ENCODE peak calls at places on chromosomes 5 and 9, in four cellular contexts. One of them, this sample, is unnamed.

GRCh38 chr5:1522601-1523479 is 920 bp downstream of the LPCAT1 start:
- DNase-seq in stimulated activated CD8-positive, alpha-beta memory T cell treated with anti-CD3 and anti-CD28 coated beads, Interleukin-4, amount 100 ng/mL, for 4 hours: no peak
- DNase-seq in ecto neural progenitor cell: peak
- DNase-seq in GM04504: no peak
- DNase-seq in this sample: peak

GRCh38 chr5:127934791-127935256 is 148.7 kb upstream of the SLC12A2 start:
- DNase-seq in stimulated activated CD8-positive, alpha-beta memory T cell treated with anti-CD3 and anti-CD28 coated beads, Interleukin-4, amount 100 ng/mL, for 4 hours: no peak
- DNase-seq in GM04504: no peak
- DNase-seq in ecto neural progenitor cell: no peak
- DNase-seq in this sample: no peak

GRCh38 chr9:88746029-88746743 is 211.2 kb downstream of the NXNL2 start:
- DNase-seq in stimulated activated CD8-positive, alpha-beta memory T cell treated with anti-CD3 and anti-CD28 coated beads, Interleukin-4, amount 100 ng/mL, for 4 hours: no peak
- DNase-seq in GM04504: peak
- DNase-seq in ecto neural progenitor cell: no peak
- DNase-seq in this sample: no peak

GRCh38 chr9:125532412-125532811 is 174.6 kb downstream of the MAPKAP1 start:
- DNase-seq in ecto neural progenitor cell: no peak
- DNase-seq in GM04504: no peak
- DNase-seq in stimulated activated CD8-positive, alpha-beta memory T cell treated with anti-CD3 and anti-CD28 coated beads, Interleukin-4, amount 100 ng/mL, for 4 hours: no peak
- DNase-seq in this sample: no peak

GRCh38 chr5:136332213-136332612 is 33.1 kb downstream of the TRPC7 start:
- DNase-seq in GM04504: no peak
- DNase-seq in stimulated activated CD8-positive, alpha-beta memory T cell treated with anti-CD3 and anti-CD28 coated beads, Interleukin-4, amount 100 ng/mL, for 4 hours: no peak
- DNase-seq in ecto neural progenitor cell: no peak
- DNase-seq in this sample: no peak

GRCh38 chr5:123512631-123513461 is 869 bp downstream of the CSNK1G3 start:
- DNase-seq in stimulated activated CD8-positive, alpha-beta memory T cell treated with anti-CD3 and anti-CD28 coated beads, Interleukin-4, amount 100 ng/mL, for 4 hours: no peak
- DNase-seq in ecto neural progenitor cell: peak
- DNase-seq in GM04504: no peak
- DNase-seq in this sample: peak

GRCh38 chr5:118519466-118519865 is 468.9 kb downstream of the DTWD2 start:
- DNase-seq in GM04504: no peak
- DNase-seq in stimulated activated CD8-positive, alpha-beta memory T cell treated with anti-CD3 and anti-CD28 coated beads, Interleukin-4, amount 100 ng/mL, for 4 hours: no peak
- DNase-seq in ecto neural progenitor cell: no peak
- DNase-seq in this sample: no peak

GRCh38 chr9:2874001-2874750 is 30.3 kb upstream of the PUM3 start:
- DNase-seq in GM04504: no peak
- DNase-seq in ecto neural progenitor cell: no peak
- DNase-seq in stimulated activated CD8-positive, alpha-beta memory T cell treated with anti-CD3 and anti-CD28 coated beads, Interleukin-4, amount 100 ng/mL, for 4 hours: no peak
- DNase-seq in this sample: no peak

GRCh38 chr9:89564257-89564878 is 40.4 kb upstream of the GADD45G start:
- DNase-seq in GM04504: no peak
- DNase-seq in stimulated activated CD8-positive, alpha-beta memory T cell treated with anti-CD3 and anti-CD28 coated beads, Interleukin-4, amount 100 ng/mL, for 4 hours: no peak
- DNase-seq in ecto neural progenitor cell: peak
- DNase-seq in this sample: no peak

GRCh38 chr5:116939641-116940040 is 365.0 kb upstream of the SEMA6A start:
- DNase-seq in stimulated activated CD8-positive, alpha-beta memory T cell treated with anti-CD3 and anti-CD28 coated beads, Interleukin-4, amount 100 ng/mL, for 4 hours: no peak
- DNase-seq in ecto neural progenitor cell: no peak
- DNase-seq in GM04504: no peak
- DNase-seq in this sample: no peak

GRCh38 chr9:96122756-96123155 is 179.2 kb downstream of the HSD17B3 start:
- DNase-seq in ecto neural progenitor cell: peak
- DNase-seq in stimulated activated CD8-positive, alpha-beta memory T cell treated with anti-CD3 and anti-CD28 coated beads, Interleukin-4, amount 100 ng/mL, for 4 hours: no peak
- DNase-seq in GM04504: no peak
- DNase-seq in this sample: no peak

GRCh38 chr5:111099058-111099778 is 7.1 kb downstream of the WDR36 start:
- DNase-seq in ecto neural progenitor cell: no peak
- DNase-seq in GM04504: no peak
- DNase-seq in stimulated activated CD8-positive, alpha-beta memory T cell treated with anti-CD3 and anti-CD28 coated beads, Interleukin-4, amount 100 ng/mL, for 4 hours: no peak
- DNase-seq in this sample: no peak

GRCh38 chr9:79895232-79895631 is 323.5 kb downstream of the TLE4 start:
- DNase-seq in GM04504: no peak
- DNase-seq in stimulated activated CD8-positive, alpha-beta memory T cell treated with anti-CD3 and anti-CD28 coated beads, Interleukin-4, amount 100 ng/mL, for 4 hours: no peak
- DNase-seq in ecto neural progenitor cell: no peak
- DNase-seq in this sample: no peak

GRCh38 chr5:67723873-67724272 is 491.7 kb upstream of the PIK3R1 start:
- DNase-seq in stimulated activated CD8-positive, alpha-beta memory T cell treated with anti-CD3 and anti-CD28 coated beads, Interleukin-4, amount 100 ng/mL, for 4 hours: no peak
- DNase-seq in ecto neural progenitor cell: no peak
- DNase-seq in GM04504: no peak
- DNase-seq in this sample: no peak

GRCh38 chr5:168270446-168270845 is 21.0 kb upstream of the WWC1 start:
- DNase-seq in ecto neural progenitor cell: no peak
- DNase-seq in stimulated activated CD8-positive, alpha-beta memory T cell treated with anti-CD3 and anti-CD28 coated beads, Interleukin-4, amount 100 ng/mL, for 4 hours: no peak
- DNase-seq in GM04504: no peak
- DNase-seq in this sample: no peak

GRCh38 chr9:129328357-129329103 is 150.5 kb upstream of the IER5L start:
- DNase-seq in stimulated activated CD8-positive, alpha-beta memory T cell treated with anti-CD3 and anti-CD28 coated beads, Interleukin-4, amount 100 ng/mL, for 4 hours: no peak
- DNase-seq in ecto neural progenitor cell: no peak
- DNase-seq in GM04504: no peak
- DNase-seq in this sample: peak

GRCh38 chr5:150263339-150263738 is 26.2 kb downstream of the CAMK2A start:
- DNase-seq in ecto neural progenitor cell: no peak
- DNase-seq in stimulated activated CD8-positive, alpha-beta memory T cell treated with anti-CD3 and anti-CD28 coated beads, Interleukin-4, amount 100 ng/mL, for 4 hours: no peak
- DNase-seq in GM04504: no peak
- DNase-seq in this sample: no peak

GRCh38 chr5:179614745-179615144 is 8.7 kb downstream of the HNRNPH1 start:
- DNase-seq in GM04504: no peak
- DNase-seq in ecto neural progenitor cell: no peak
- DNase-seq in stimulated activated CD8-positive, alpha-beta memory T cell treated with anti-CD3 and anti-CD28 coated beads, Interleukin-4, amount 100 ng/mL, for 4 hours: no peak
- DNase-seq in this sample: no peak

GRCh38 chr9:97928968-97929604 is 6.8 kb upstream of the TRMO start:
- DNase-seq in stimulated activated CD8-positive, alpha-beta memory T cell treated with anti-CD3 and anti-CD28 coated beads, Interleukin-4, amount 100 ng/mL, for 4 hours: no peak
- DNase-seq in GM04504: no peak
- DNase-seq in ecto neural progenitor cell: no peak
- DNase-seq in this sample: no peak

GRCh38 chr9:90803860-90804593 is 2.4 kb downstream of the SYK start:
- DNase-seq in GM04504: no peak
- DNase-seq in ecto neural progenitor cell: no peak
- DNase-seq in stimulated activated CD8-positive, alpha-beta memory T cell treated with anti-CD3 and anti-CD28 coated beads, Interleukin-4, amount 100 ng/mL, for 4 hours: no peak
- DNase-seq in this sample: no peak

GRCh38 chr5:161169776-161170175 is 317.8 kb upstream of the ATP10B start:
- DNase-seq in GM04504: no peak
- DNase-seq in ecto neural progenitor cell: no peak
- DNase-seq in stimulated activated CD8-positive, alpha-beta memory T cell treated with anti-CD3 and anti-CD28 coated beads, Interleukin-4, amount 100 ng/mL, for 4 hours: no peak
- DNase-seq in this sample: no peak

GRCh38 chr5:147835386-147835798 is 3.9 kb upstream of the SPINK1 start:
- DNase-seq in GM04504: no peak
- DNase-seq in ecto neural progenitor cell: no peak
- DNase-seq in stimulated activated CD8-positive, alpha-beta memory T cell treated with anti-CD3 and anti-CD28 coated beads, Interleukin-4, amount 100 ng/mL, for 4 hours: no peak
- DNase-seq in this sample: no peak

GRCh38 chr5:81553570-81554212 is 159.8 kb upstream of the ACOT12 start:
- DNase-seq in ecto neural progenitor cell: no peak
- DNase-seq in GM04504: no peak
- DNase-seq in stimulated activated CD8-positive, alpha-beta memory T cell treated with anti-CD3 and anti-CD28 coated beads, Interleukin-4, amount 100 ng/mL, for 4 hours: no peak
- DNase-seq in this sample: no peak

GRCh38 chr9:126763130-126763764 is 41.6 kb upstream of the ZBTB43 start:
- DNase-seq in stimulated activated CD8-positive, alpha-beta memory T cell treated with anti-CD3 and anti-CD28 coated beads, Interleukin-4, amount 100 ng/mL, for 4 hours: no peak
- DNase-seq in ecto neural progenitor cell: no peak
- DNase-seq in GM04504: no peak
- DNase-seq in this sample: no peak

GRCh38 chr5:168268949-168269943 is 22.2 kb upstream of the WWC1 start:
- DNase-seq in stimulated activated CD8-positive, alpha-beta memory T cell treated with anti-CD3 and anti-CD28 coated beads, Interleukin-4, amount 100 ng/mL, for 4 hours: peak
- DNase-seq in GM04504: peak
- DNase-seq in ecto neural progenitor cell: peak
- DNase-seq in this sample: peak